ENCODE peak calls at places on chromosomes 16 and 17, in four cellular contexts. One of them, this sample, is unnamed.

GRCh38 chr16:19936431-19936830 is 51.8 kb upstream of the GPRC5B start:
- DNase-seq in HCT116: no peak
- DNase-seq in transverse colon: no peak
- DNase-seq in K562: no peak
- DNase-seq in this sample: no peak

GRCh38 chr16:80788016-80788415 is 16.4 kb downstream of the CDYL2 start:
- DNase-seq in HCT116: no peak
- DNase-seq in transverse colon: no peak
- DNase-seq in K562: no peak
- DNase-seq in this sample: no peak

GRCh38 chr17:29593546-29594440 is 861 bp downstream of the ANKRD13B start:
- DNase-seq in HCT116: no peak
- DNase-seq in transverse colon: peak
- DNase-seq in K562: peak
- DNase-seq in this sample: no peak

GRCh38 chr17:45339646-45340605 is 23.1 kb upstream of the MAP3K14 start:
- DNase-seq in HCT116: no peak
- DNase-seq in transverse colon: no peak
- DNase-seq in K562: no peak
- DNase-seq in this sample: no peak

GRCh38 chr17:44751331-44751730 is 7.5 kb upstream of the ADAM11 start:
- DNase-seq in HCT116: no peak
- DNase-seq in transverse colon: no peak
- DNase-seq in K562: no peak
- DNase-seq in this sample: no peak

GRCh38 chr17:39462644-39463375 is 1.5 kb downstream of the CDK12 start:
- DNase-seq in HCT116: no peak
- DNase-seq in transverse colon: peak
- DNase-seq in K562: no peak
- DNase-seq in this sample: no peak

GRCh38 chr16:35744716-35745115 is 2285.3 kb downstream of the TP53TG3F start:
- DNase-seq in HCT116: peak
- DNase-seq in transverse colon: no peak
- DNase-seq in K562: no peak
- DNase-seq in this sample: no peak

GRCh38 chr16:53053967-53054669 is 673 bp upstream of the CHD9 start:
- DNase-seq in HCT116: no peak
- DNase-seq in transverse colon: peak
- DNase-seq in K562: peak
- DNase-seq in this sample: no peak

GRCh38 chr16:66954097-66954659 is 6.9 kb upstream of the CES3 start:
- DNase-seq in HCT116: peak
- DNase-seq in transverse colon: peak
- DNase-seq in K562: peak
- DNase-seq in this sample: no peak

GRCh38 chr16:2205967-2206313 is 686 bp downstream of the MLST8 start:
- DNase-seq in HCT116: no peak
- DNase-seq in transverse colon: no peak
- DNase-seq in K562: no peak
- DNase-seq in this sample: no peak

GRCh38 chr17:10698116-10698818 is 873 bp downstream of the ADPRM start:
- DNase-seq in HCT116: no peak
- DNase-seq in transverse colon: no peak
- DNase-seq in K562: no peak
- DNase-seq in this sample: no peak

GRCh38 chr17:50482110-50482509 is 3.5 kb downstream of the RSAD1 start:
- DNase-seq in HCT116: no peak
- DNase-seq in transverse colon: no peak
- DNase-seq in K562: no peak
- DNase-seq in this sample: no peak

GRCh38 chr16:75193265-75193650 is 13.7 kb downstream of the CTRB2 start:
- DNase-seq in HCT116: no peak
- DNase-seq in transverse colon: no peak
- DNase-seq in K562: no peak
- DNase-seq in this sample: no peak

GRCh38 chr17:728911-729310 is 3.5 kb upstream of the TLCD3A start:
- DNase-seq in HCT116: no peak
- DNase-seq in transverse colon: no peak
- DNase-seq in K562: no peak
- DNase-seq in this sample: no peak

GRCh38 chr16:280552-280951 is at the start of gene ARHGDIG:
- DNase-seq in HCT116: no peak
- DNase-seq in transverse colon: no peak
- DNase-seq in K562: peak
- DNase-seq in this sample: no peak

GRCh38 chr17:59331929-59332889 is 754 bp downstream of the YPEL2 start:
- DNase-seq in HCT116: no peak
- DNase-seq in transverse colon: peak
- DNase-seq in K562: peak
- DNase-seq in this sample: no peak

GRCh38 chr17:59332890-59333377 is 1.5 kb downstream of the YPEL2 start:
- DNase-seq in HCT116: no peak
- DNase-seq in transverse colon: peak
- DNase-seq in K562: no peak
- DNase-seq in this sample: no peak

GRCh38 chr17:59329558-59330313 is 1.7 kb upstream of the YPEL2 start:
- DNase-seq in HCT116: peak
- DNase-seq in transverse colon: peak
- DNase-seq in K562: peak
- DNase-seq in this sample: no peak

GRCh38 chr17:59330314-59330942 is 1.0 kb upstream of the YPEL2 start:
- DNase-seq in HCT116: no peak
- DNase-seq in transverse colon: peak
- DNase-seq in K562: no peak
- DNase-seq in this sample: no peak

GRCh38 chr17:59331129-59331928 is at the start of gene YPEL2:
- DNase-seq in HCT116: peak
- DNase-seq in transverse colon: peak
- DNase-seq in K562: peak
- DNase-seq in this sample: peak
- TF ChIP-seq POLR2A in HCT116: peak
- TF ChIP-seq POLR2A in transverse colon: peak
- TF ChIP-seq POLR2A in K562: no peak
- TF ChIP-seq POLR2A in this sample: no peak

DNA sequence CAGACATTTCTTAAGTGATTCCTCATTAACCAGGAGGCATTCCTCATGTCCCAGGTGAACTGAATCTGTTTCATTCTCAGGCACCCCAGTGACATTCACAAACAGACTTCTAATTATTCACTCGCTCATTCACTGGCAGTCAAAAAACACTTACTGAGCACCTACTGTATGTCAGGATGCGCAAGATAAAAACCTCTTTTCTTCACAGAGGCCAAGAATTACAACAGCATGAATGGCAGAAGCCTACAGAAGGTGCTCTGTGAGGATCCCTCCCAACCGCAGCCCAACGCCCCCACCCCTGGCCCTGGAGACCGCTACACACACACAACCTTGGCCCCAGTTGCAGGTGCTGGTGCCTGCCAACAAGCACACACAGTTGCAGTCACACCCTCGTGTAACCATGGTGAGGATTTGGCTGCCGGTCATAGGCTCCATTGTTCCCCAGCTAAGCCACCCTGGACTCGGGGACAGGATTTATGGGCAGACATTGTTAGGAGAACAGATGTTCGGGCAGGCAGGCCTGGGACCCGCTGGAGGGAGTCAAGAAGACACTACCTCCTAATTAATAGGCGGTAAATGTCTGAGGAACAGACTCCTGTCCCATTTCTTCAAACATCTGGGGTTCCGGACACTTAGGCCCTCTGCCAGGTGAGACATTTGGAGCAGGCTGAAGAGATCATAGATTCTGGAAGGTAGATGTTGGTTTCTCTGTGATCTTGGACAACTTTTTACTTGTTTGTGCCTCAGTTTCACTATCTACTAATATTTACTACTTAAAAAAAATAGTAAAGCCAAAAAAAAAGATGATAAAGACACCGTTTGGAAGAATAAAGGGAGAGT is 43.2 kb downstream of the CUEDC1 start:
- DNase-seq in HCT116: peak
- DNase-seq in transverse colon: peak
- DNase-seq in K562: no peak
- DNase-seq in this sample: no peak
- TF ChIP-seq POLR2AphosphoS5 in HCT116: peak
- TF ChIP-seq POLR2AphosphoS5 in transverse colon: peak
- TF ChIP-seq POLR2AphosphoS5 in K562: no peak
- TF ChIP-seq POLR2AphosphoS5 in this sample: no peak

GRCh38 chr17:27502526-27503324 is 46.5 kb downstream of the KSR1 start:
- DNase-seq in HCT116: no peak
- DNase-seq in transverse colon: no peak
- DNase-seq in K562: no peak
- DNase-seq in this sample: no peak

GRCh38 chr17:27499451-27500265 is 43.4 kb downstream of the KSR1 start:
- DNase-seq in HCT116: no peak
- DNase-seq in transverse colon: no peak
- DNase-seq in K562: no peak
- DNase-seq in this sample: no peak

GRCh38 chr17:27503636-27504035 is 47.4 kb downstream of the KSR1 start:
- DNase-seq in HCT116: no peak
- DNase-seq in transverse colon: no peak
- DNase-seq in K562: no peak
- DNase-seq in this sample: no peak

GRCh38 chr17:27506348-27507218 is 50.3 kb downstream of the KSR1 start:
- DNase-seq in HCT116: no peak
- DNase-seq in transverse colon: no peak
- DNase-seq in K562: peak
- DNase-seq in this sample: peak

DNA sequence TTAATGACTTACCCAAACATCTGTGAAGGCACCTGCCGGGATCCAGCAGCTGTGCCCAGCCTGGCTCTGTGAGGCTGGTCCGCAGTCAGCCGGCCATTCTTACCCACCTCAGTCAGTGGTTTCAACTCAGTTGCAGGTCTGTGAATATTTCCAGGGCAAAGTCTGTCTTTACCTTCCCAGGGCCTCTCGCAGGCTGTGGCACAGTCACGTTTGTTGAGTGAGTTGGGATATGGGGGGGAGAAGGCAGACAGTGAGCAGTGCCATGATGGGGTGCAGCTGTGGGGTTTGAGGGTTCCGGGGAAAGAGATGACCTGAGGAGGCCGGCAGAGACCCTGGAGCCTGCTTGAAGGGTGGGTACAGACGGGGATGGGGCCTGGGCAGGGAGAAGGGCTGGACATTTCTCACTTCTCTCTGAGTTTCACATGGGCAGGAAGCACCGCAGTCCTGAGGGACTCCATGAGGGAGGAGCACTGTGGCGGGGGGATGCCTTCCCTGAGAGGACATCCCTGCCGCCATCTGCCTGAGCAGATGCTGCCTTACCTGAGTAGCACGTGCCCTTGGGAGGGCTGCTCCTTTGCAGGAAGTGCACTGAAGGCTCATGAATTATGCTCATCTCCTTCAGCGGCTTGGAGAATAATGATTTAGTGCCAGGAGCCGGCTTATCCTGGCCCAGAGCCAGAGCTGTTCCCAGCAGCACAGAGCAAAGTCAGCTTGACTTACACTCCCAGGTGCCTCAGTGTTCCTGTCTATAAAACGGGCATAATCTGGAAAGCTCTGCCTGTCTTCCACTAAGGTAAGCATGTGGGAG is 48.1 kb downstream of the KSR1 start:
- DNase-seq in HCT116: no peak
- DNase-seq in transverse colon: no peak
- DNase-seq in K562: no peak
- DNase-seq in this sample: no peak
- TF ChIP-seq POLR2A in HCT116: no peak
- TF ChIP-seq POLR2A in transverse colon: no peak
- TF ChIP-seq POLR2A in K562: no peak
- TF ChIP-seq POLR2A in this sample: no peak

GRCh38 chr17:4003501-4004421 is 39.5 kb upstream of the ATP2A3 start:
- DNase-seq in HCT116: no peak
- DNase-seq in transverse colon: peak
- DNase-seq in K562: peak
- DNase-seq in this sample: no peak
- TF ChIP-seq POLR2AphosphoS5 in HCT116: no peak
- TF ChIP-seq POLR2AphosphoS5 in transverse colon: peak
- TF ChIP-seq POLR2AphosphoS5 in K562: no peak
- TF ChIP-seq POLR2AphosphoS5 in this sample: no peak

GRCh38 chr16:14286381-14287230 is 215.5 kb downstream of the MRTFB start:
- DNase-seq in HCT116: no peak
- DNase-seq in transverse colon: peak
- DNase-seq in K562: no peak
- DNase-seq in this sample: peak
- TF ChIP-seq POLR2A in HCT116: no peak
- TF ChIP-seq POLR2A in transverse colon: no peak
- TF ChIP-seq POLR2A in K562: no peak
- TF ChIP-seq POLR2A in this sample: no peak

DNA sequence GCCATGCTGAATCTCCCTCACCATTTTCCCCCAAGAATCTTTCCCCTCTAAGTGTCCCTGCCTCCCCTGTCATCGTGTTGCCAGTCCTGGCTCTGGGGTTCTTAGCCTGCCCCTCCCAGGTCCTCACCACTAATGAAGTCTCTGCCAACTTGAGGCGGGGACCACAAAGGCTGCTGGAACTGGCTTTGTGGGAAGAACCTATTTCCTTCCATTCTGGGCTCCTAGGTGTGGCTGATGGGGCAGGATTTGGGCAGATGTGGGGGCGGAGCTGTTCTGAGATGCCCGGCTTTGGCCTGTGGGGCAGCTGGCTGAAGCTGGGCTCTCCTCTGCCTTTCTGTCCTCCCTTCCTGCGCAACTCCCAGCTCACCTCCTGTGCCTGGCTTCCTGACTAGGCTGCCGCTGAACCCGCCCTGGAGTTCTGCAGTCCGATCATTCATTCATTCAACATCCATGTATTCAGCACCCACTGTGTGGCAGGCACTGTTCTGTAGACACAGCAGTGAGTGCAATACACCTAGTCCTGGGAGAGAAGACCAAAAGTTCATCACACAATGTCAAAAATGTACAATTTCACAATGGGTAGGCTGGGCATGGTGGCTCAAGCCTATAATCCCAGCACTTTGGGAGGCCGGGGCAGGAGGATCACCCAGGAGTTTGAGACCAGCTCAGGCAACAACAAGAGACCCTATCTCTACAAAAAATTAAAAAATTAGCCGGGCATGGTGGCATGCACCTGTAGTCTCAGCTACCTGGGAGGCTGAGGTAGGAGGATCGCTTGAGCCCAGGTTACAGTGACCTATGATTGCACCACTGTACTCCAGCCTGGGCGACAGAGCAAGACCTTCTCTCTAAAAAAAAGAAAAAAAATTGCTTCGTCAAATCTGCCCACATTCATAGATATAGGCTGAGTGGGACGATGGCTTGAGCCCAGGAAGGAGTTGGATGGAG is 1.9 kb upstream of the SNN start:
- DNase-seq in HCT116: no peak
- DNase-seq in transverse colon: no peak
- DNase-seq in K562: no peak
- DNase-seq in this sample: no peak
- TF ChIP-seq POLR2AphosphoS5 in HCT116: no peak
- TF ChIP-seq POLR2AphosphoS5 in transverse colon: no peak
- TF ChIP-seq POLR2AphosphoS5 in K562: no peak
- TF ChIP-seq POLR2AphosphoS5 in this sample: no peak